ENCODE peak calls at places on chromosome 3, in nine cellular contexts. One of them, this sample, is unnamed.

GRCh38 chr3:133930341-133930933 is 34.8 kb upstream of the RAB6B start:
- DNase-seq in T follicular helper cell: no peak
- DNase-seq in cardiac muscle cell: peak; percentile 75
- DNase-seq in H7: peak; percentile 72
- DNase-seq in activated naive CD4-positive, alpha-beta T cell treated with Interleukin-2 at 50 U/mL for 16 hours: no peak
- DNase-seq in EH: peak; percentile 80
- DNase-seq in SHP77: peak; percentile 51
- DNase-seq in stimulated activated CD8-positive, alpha-beta memory T cell treated with anti-CD3 and anti-CD28 coated beads, Interleukin-15, amount 100 ng/mL, for 24 hours: no peak
- DNase-seq in activated CD4-positive, CD25-positive, alpha-beta regulatory T cell: no peak
- DNase-seq in this sample: peak; percentile 19

GRCh38 chr3:35785540-35785939 is 146.2 kb downstream of the ARPP21 start:
- DNase-seq in T follicular helper cell: no peak
- DNase-seq in cardiac muscle cell: no peak
- DNase-seq in H7: no peak
- DNase-seq in activated naive CD4-positive, alpha-beta T cell treated with Interleukin-2 at 50 U/mL for 16 hours: no peak
- DNase-seq in EH: no peak
- DNase-seq in SHP77: no peak
- DNase-seq in stimulated activated CD8-positive, alpha-beta memory T cell treated with anti-CD3 and anti-CD28 coated beads, Interleukin-15, amount 100 ng/mL, for 24 hours: no peak
- DNase-seq in activated CD4-positive, CD25-positive, alpha-beta regulatory T cell: no peak
- DNase-seq in this sample: no peak

GRCh38 chr3:130759692-130760338 is 13.2 kb upstream of the PIK3R4 start:
- DNase-seq in T follicular helper cell: peak; percentile 18
- DNase-seq in cardiac muscle cell: peak; percentile 71
- DNase-seq in H7: peak; percentile 39
- DNase-seq in activated naive CD4-positive, alpha-beta T cell treated with Interleukin-2 at 50 U/mL for 16 hours: peak; percentile 55
- DNase-seq in EH: peak; percentile 59
- DNase-seq in SHP77: peak; percentile 43
- DNase-seq in stimulated activated CD8-positive, alpha-beta memory T cell treated with anti-CD3 and anti-CD28 coated beads, Interleukin-15, amount 100 ng/mL, for 24 hours: no peak
- DNase-seq in activated CD4-positive, CD25-positive, alpha-beta regulatory T cell: no peak
- DNase-seq in this sample: peak; percentile 57

GRCh38 chr3:27985369-27986035 is 255.9 kb upstream of the CMC1 start:
- DNase-seq in T follicular helper cell: no peak
- DNase-seq in cardiac muscle cell: no peak
- DNase-seq in H7: no peak
- DNase-seq in activated naive CD4-positive, alpha-beta T cell treated with Interleukin-2 at 50 U/mL for 16 hours: no peak
- DNase-seq in EH: peak; percentile 27
- DNase-seq in SHP77: no peak
- DNase-seq in stimulated activated CD8-positive, alpha-beta memory T cell treated with anti-CD3 and anti-CD28 coated beads, Interleukin-15, amount 100 ng/mL, for 24 hours: no peak
- DNase-seq in activated CD4-positive, CD25-positive, alpha-beta regulatory T cell: no peak
- DNase-seq in this sample: no peak

GRCh38 chr3:146326875-146327543 is 76.1 kb upstream of the PLSCR4 start:
- DNase-seq in T follicular helper cell: no peak
- DNase-seq in cardiac muscle cell: peak; percentile 41
- DNase-seq in H7: peak; percentile 8
- DNase-seq in activated naive CD4-positive, alpha-beta T cell treated with Interleukin-2 at 50 U/mL for 16 hours: no peak
- DNase-seq in EH: peak; percentile 74
- DNase-seq in SHP77: peak; percentile 10
- DNase-seq in stimulated activated CD8-positive, alpha-beta memory T cell treated with anti-CD3 and anti-CD28 coated beads, Interleukin-15, amount 100 ng/mL, for 24 hours: no peak
- DNase-seq in activated CD4-positive, CD25-positive, alpha-beta regulatory T cell: no peak
- DNase-seq in this sample: no peak

GRCh38 chr3:102741105-102741504 is 306.3 kb downstream of the ZPLD1 start:
- DNase-seq in T follicular helper cell: no peak
- DNase-seq in cardiac muscle cell: peak; percentile 48
- DNase-seq in H7: peak; percentile 22
- DNase-seq in activated naive CD4-positive, alpha-beta T cell treated with Interleukin-2 at 50 U/mL for 16 hours: no peak
- DNase-seq in EH: no peak
- DNase-seq in SHP77: no peak
- DNase-seq in stimulated activated CD8-positive, alpha-beta memory T cell treated with anti-CD3 and anti-CD28 coated beads, Interleukin-15, amount 100 ng/mL, for 24 hours: no peak
- DNase-seq in activated CD4-positive, CD25-positive, alpha-beta regulatory T cell: no peak
- DNase-seq in this sample: no peak

GRCh38 chr3:127748754-127749327 is 73.5 kb downstream of the MGLL start:
- DNase-seq in T follicular helper cell: no peak
- DNase-seq in cardiac muscle cell: no peak
- DNase-seq in H7: no peak
- DNase-seq in activated naive CD4-positive, alpha-beta T cell treated with Interleukin-2 at 50 U/mL for 16 hours: no peak
- DNase-seq in EH: no peak
- DNase-seq in SHP77: no peak
- DNase-seq in stimulated activated CD8-positive, alpha-beta memory T cell treated with anti-CD3 and anti-CD28 coated beads, Interleukin-15, amount 100 ng/mL, for 24 hours: no peak
- DNase-seq in activated CD4-positive, CD25-positive, alpha-beta regulatory T cell: no peak
- DNase-seq in this sample: no peak

GRCh38 chr3:76438971-76439370 is 600.9 kb upstream of the ROBO2 start:
- DNase-seq in T follicular helper cell: no peak
- DNase-seq in cardiac muscle cell: no peak
- DNase-seq in H7: no peak
- DNase-seq in activated naive CD4-positive, alpha-beta T cell treated with Interleukin-2 at 50 U/mL for 16 hours: no peak
- DNase-seq in EH: no peak
- DNase-seq in SHP77: no peak
- DNase-seq in stimulated activated CD8-positive, alpha-beta memory T cell treated with anti-CD3 and anti-CD28 coated beads, Interleukin-15, amount 100 ng/mL, for 24 hours: no peak
- DNase-seq in activated CD4-positive, CD25-positive, alpha-beta regulatory T cell: no peak
- DNase-seq in this sample: no peak